ENCODE peak calls at places on chromosome 7, in four cellular contexts. A is GM10248, S is RWPE1, D is fibroblast of lung. X is an unnamed sample.

GRCh38 chr7:118583651-118584050 is 359.1 kb downstream of the ANKRD7 start:
- DNase-seq in A (no peak), S (no peak), D (no peak), X (no peak)

GRCh38 chr7:1713502-1714484 is 43.7 kb downstream of the ELFN1 start:
- DNase-seq in A (no peak), S (no peak), D (no peak), X (no peak)

GRCh38 chr7:1144269-1144771 is 15.7 kb downstream of the ZFAND2A start:
- DNase-seq in A (peak), S (peak), D (peak), X (no peak)

GRCh38 chr7:24172859-24173258 is 111.1 kb upstream of the NPY start:
- DNase-seq in A (no peak), S (no peak), D (no peak), X (no peak)

GRCh38 chr7:749121-749520 is 22.0 kb upstream of the PRKAR1B start:
- DNase-seq in A (no peak), S (no peak), D (peak), X (no peak)

GRCh38 chr7:22563621-22564241 is 63.7 kb upstream of the STEAP1B start:
- DNase-seq in A (peak), S (no peak), D (peak), X (no peak)

GRCh38 chr7:90582164-90582563 is 14.0 kb upstream of the CDK14 start:
- DNase-seq in A (no peak), S (no peak), D (no peak), X (no peak)

GRCh38 chr7:130970196-130970595 is 236.2 kb upstream of the KLF14 start:
- DNase-seq in A (no peak), S (no peak), D (no peak), X (no peak)

GRCh38 chr7:84446991-84447480 is 252.4 kb upstream of the SEMA3A start:
- DNase-seq in A (no peak), S (no peak), D (no peak), X (no peak)

GRCh38 chr7:4631664-4632171 is 50.4 kb upstream of the FOXK1 start:
- DNase-seq in A (no peak), S (peak), D (peak), X (peak)

GRCh38 chr7:146116452-146117219 is at the start of gene CNTNAP2:
- DNase-seq in A (no peak), S (no peak), D (peak), X (no peak)

GRCh38 chr7:31102973-31103850 is 51.1 kb downstream of the ADCYAP1R1 start:
- DNase-seq in A (no peak), S (no peak), D (no peak), X (no peak)

GRCh38 chr7:46168671-46169383 is 247.8 kb upstream of the IGFBP3 start:
- DNase-seq in A (no peak), S (peak), D (peak), X (no peak)

GRCh38 chr7:5200561-5201235 is 10.7 kb downstream of the WIPI2 start:
- DNase-seq in A (no peak), S (no peak), D (no peak), X (no peak)

GRCh38 chr7:44973610-44974401 is 5.0 kb downstream of the MYO1G start:
- DNase-seq in A (no peak), S (no peak), D (no peak), X (no peak)

GRCh38 chr7:108463613-108464012 is 7.4 kb upstream of the NRCAM start:
- DNase-seq in A (no peak), S (no peak), D (no peak), X (no peak)

GRCh38 chr7:18235819-18236218 is 208.2 kb upstream of the PRPS1L1 start:
- DNase-seq in A (no peak), S (peak), D (no peak), X (no peak)

GRCh38 chr7:18239212-18239611 is 211.6 kb upstream of the PRPS1L1 start:
- DNase-seq in A (no peak), S (no peak), D (no peak), X (no peak)

DNA sequence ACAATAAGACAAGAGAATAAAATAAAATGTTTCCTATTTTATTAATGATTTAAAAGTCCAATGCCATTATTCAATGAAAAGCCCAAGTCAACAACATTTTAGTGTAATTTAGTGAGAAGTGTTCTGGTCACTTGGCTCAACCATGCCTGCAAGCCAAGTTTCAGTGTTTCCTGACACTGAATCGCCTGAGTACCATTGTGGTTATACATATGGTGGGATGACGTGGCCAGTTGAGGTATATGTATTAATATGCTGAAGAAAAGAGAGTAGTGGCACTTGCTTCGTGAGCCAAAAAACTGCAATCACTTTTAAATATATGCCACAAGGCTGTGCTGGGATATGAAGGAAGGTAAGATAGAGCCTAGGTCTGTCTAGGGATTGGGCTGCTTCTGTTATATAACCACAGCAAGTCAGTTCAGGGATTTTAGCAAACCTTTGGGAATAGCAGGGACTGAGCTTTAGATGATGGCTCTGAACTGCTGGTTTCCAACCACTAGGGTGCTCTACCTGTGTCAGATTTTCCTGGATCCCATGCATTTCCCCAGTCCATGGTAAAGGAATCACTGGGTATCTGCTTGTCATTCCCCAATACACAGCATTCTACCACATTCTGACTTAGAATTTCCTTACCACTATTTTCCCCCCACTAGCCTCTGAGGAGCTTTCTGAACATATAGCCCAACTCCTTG is 214.0 kb upstream of the PRPS1L1 start:
- DNase-seq in A (no peak), S (no peak), D (no peak), X (no peak)
- TF ChIP-seq CTCF in A (no peak), S (no peak), D (no peak), X (no peak)

DNA sequence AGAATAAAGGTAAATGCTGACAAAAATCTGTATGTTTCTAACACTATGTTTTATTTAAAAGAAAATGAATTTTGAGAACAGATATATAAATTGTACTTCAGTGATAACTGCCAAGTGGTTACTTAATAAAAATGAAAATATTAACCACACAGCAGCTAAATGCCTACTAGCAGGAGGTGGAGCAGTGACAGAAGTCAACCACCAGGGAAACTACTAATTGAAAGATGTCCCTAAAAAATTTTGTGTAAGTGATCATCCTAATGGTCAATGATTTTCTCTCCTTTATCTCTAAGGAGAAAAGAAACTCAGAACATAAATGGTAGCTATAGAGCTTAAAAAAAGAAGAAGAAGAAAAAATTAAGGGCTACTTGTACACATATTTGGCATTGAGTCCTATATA is 22.9 kb downstream of the WNT16 start:
- DNase-seq in A (no peak), S (no peak), D (no peak), X (no peak)
- TF ChIP-seq CTCF in A (no peak), S (no peak), D (peak), X (no peak)

GRCh38 chr7:12623885-12624498 is 53.5 kb downstream of the SCIN start:
- DNase-seq in A (peak), S (peak), D (peak), X (no peak)
- TF ChIP-seq CTCF in A (peak), S (peak), D (peak), X (peak)

GRCh38 chr7:29345590-29345989 is 151.0 kb downstream of the CHN2 start:
- DNase-seq in A (no peak), S (peak), D (peak), X (no peak)
- TF ChIP-seq CTCF in A (no peak), S (no peak), D (peak), X (peak)

DNA sequence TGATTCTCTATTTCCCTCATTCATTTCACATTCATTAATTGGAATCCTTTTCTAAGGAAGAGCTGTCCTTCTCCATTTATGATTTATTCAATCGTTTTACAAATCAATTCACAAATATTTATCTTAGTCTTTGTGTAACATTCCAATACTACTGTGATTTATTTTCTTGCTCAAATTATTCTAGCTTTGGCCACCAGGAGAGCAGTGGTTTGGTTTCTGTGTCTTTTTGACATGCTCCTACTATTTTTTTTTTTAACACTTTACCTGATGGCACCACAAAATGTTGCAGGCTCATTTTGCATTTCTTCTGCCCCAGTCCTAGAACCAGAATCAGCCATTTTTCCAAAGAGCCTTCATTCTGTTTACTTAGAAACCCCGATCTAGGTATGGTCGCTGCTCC is 13.3 kb upstream of the RBM33 start:
- DNase-seq in A (no peak), S (no peak), D (no peak), X (no peak)
- TF ChIP-seq CTCF in A (no peak), S (no peak), D (no peak), X (peak)

DNA sequence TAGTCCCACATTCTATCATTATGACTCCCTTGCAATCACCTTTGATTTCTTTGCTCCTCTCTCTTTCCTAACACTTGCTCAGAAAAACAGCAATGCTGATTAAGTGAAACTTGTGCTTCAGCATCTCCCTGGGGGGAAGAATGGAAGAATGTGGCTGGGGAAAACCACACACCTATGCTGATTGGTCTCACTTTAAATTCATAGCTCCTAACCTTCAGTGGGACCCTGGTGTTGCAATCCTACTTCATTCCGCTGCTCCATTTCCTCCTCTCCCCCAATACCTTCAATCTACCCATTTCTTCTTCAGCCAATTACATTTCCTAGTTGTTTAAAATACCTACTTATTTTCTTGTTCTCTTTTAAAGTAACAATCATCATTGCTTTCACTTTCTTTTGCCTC is 1166.7 kb upstream of the C7orf33 start:
- DNase-seq in A (no peak), S (no peak), D (no peak), X (no peak)
- TF ChIP-seq CTCF in A (no peak), S (no peak), D (no peak), X (no peak)

GRCh38 chr7:107123392-107123791 is 45.4 kb upstream of the HBP1 start:
- DNase-seq in A (no peak), S (no peak), D (no peak), X (no peak)
- TF ChIP-seq CTCF in A (no peak), S (no peak), D (no peak), X (no peak)

GRCh38 chr7:18610331-18610948 is 114.9 kb downstream of the HDAC9 start:
- DNase-seq in A (peak), S (peak), D (peak), X (no peak)
- TF ChIP-seq CTCF in A (peak), S (peak), D (peak), X (peak)

GRCh38 chr7:149624419-149625338 is 127.1 kb upstream of the ZNF746 start:
- DNase-seq in A (peak), S (peak), D (peak), X (peak)
- TF ChIP-seq CTCF in A (peak), S (peak), D (peak), X (peak)

GRCh38 chr7:3067193-3067592 is 23.5 kb upstream of the CARD11 start:
- DNase-seq in A (peak), S (no peak), D (peak), X (no peak)

GRCh38 chr7:3066506-3066905 is 22.8 kb upstream of the CARD11 start:
- DNase-seq in A (no peak), S (no peak), D (no peak), X (no peak)

GRCh38 chr7:3064077-3064476 is 20.4 kb upstream of the CARD11 start:
- DNase-seq in A (no peak), S (no peak), D (no peak), X (no peak)

GRCh38 chr7:3067606-3068005 is 23.9 kb upstream of the CARD11 start:
- DNase-seq in A (no peak), S (no peak), D (no peak), X (no peak)

GRCh38 chr7:3065724-3066143 is 22.1 kb upstream of the CARD11 start:
- DNase-seq in A (peak), S (peak), D (peak), X (no peak)
- TF ChIP-seq CTCF in A (peak), S (no peak), D (peak), X (no peak)